ENCODE peak calls at places on chromosomes 12 and 14, in five cellular contexts. L is astrocyte, J is HCT116, O is fibroblast of lung, P is IMR-90. I is an unnamed sample.

GRCh38 chr14:61505815-61506809 is 184.7 kb downstream of the PRKCH start:
- DNase-seq in O (peak), J (no peak), P (peak), L (peak), I (no peak)

GRCh38 chr12:64611430-64612286 is 1.4 kb downstream of the RASSF3 start:
- DNase-seq in O (peak), J (no peak), L (peak), P (peak), I (no peak)

GRCh38 chr14:74501135-74501614 is 7.6 kb downstream of the ISCA2 start:
- DNase-seq in J (no peak), L (peak), P (peak), O (peak), I (no peak)

GRCh38 chr12:86683568-86683991 is 427.4 kb upstream of the MGAT4C start:
- DNase-seq in L (peak), O (peak), P (peak), J (no peak), I (no peak)

GRCh38 chr12:43336962-43337555 is 214.9 kb downstream of the ADAMTS20 start:
- DNase-seq in O (peak), P (peak), J (peak), L (peak), I (no peak)

GRCh38 chr14:98189944-98190343 is 1082.1 kb downstream of the BCL11B start:
- DNase-seq in L (no peak), O (no peak), P (no peak), J (no peak), I (peak)

GRCh38 chr12:42585846-42586226 is 3.7 kb downstream of the PRICKLE1 start:
- DNase-seq in P (no peak), L (no peak), J (no peak), O (peak), I (no peak)

GRCh38 chr12:51823875-51824565 is 24.5 kb downstream of the FIGNL2 start:
- DNase-seq in J (peak), P (peak), L (peak), O (peak), I (peak)

GRCh38 chr14:69612014-69612758 is 790 bp downstream of the SUSD6 start:
- DNase-seq in J (no peak), P (peak), O (peak), L (no peak), I (peak)

GRCh38 chr12:65500121-65500846 is 221.8 kb downstream of the MSRB3 start:
- DNase-seq in P (peak), O (peak), L (peak), J (peak), I (no peak)

GRCh38 chr14:26987734-26988363 is 390.0 kb upstream of the NOVA1 start:
- DNase-seq in P (no peak), L (no peak), J (no peak), O (no peak), I (no peak)

GRCh38 chr12:49357099-49357678 is 10.1 kb upstream of the SPATS2 start:
- DNase-seq in L (no peak), P (peak), O (peak), J (no peak), I (no peak)

GRCh38 chr12:65022960-65023359 is 98.1 kb downstream of the WIF1 start:
- DNase-seq in O (no peak), P (no peak), J (no peak), L (no peak), I (no peak)

GRCh38 chr12:26512213-26512612 is 316.8 kb downstream of the SSPN start:
- DNase-seq in L (no peak), O (no peak), P (no peak), J (no peak), I (no peak)

GRCh38 chr14:92792885-92793284 is 1.2 kb upstream of the GOLGA5 start:
- DNase-seq in O (peak), J (no peak), L (no peak), P (no peak), I (no peak)

GRCh38 chr14:100761481-100761880 is 34.8 kb downstream of the DLK1 start:
- DNase-seq in J (peak), O (peak), L (peak), P (peak), I (no peak)

GRCh38 chr14:73283592-73284379 is 46.5 kb downstream of the PAPLN start:
- DNase-seq in P (peak), L (peak), J (no peak), O (peak), I (no peak)

GRCh38 chr14:64632056-64632455 is 72.2 kb upstream of the PLEKHG3 start:
- DNase-seq in L (no peak), O (peak), P (no peak), J (no peak), I (no peak)

GRCh38 chr12:105109465-105110212 is 2.1 kb downstream of the WASHC4 start:
- DNase-seq in O (peak), L (peak), J (no peak), P (peak), I (no peak)

GRCh38 chr14:29858299-29858698 is 69.3 kb downstream of the PRKD1 start:
- DNase-seq in J (no peak), L (no peak), O (no peak), P (no peak), I (no peak)

GRCh38 chr12:6338955-6339761 is 2.7 kb downstream of the TNFRSF1A start:
- DNase-seq in O (no peak), J (no peak), P (no peak), L (no peak), I (no peak)

GRCh38 chr14:29222671-29223268 is 456.2 kb downstream of the FOXG1 start:
- DNase-seq in J (no peak), O (peak), P (peak), L (peak), I (no peak)

GRCh38 chr14:75088566-75089373 is 19.3 kb downstream of the ZC2HC1C start:
- DNase-seq in P (peak), J (peak), L (peak), O (peak), I (peak)

GRCh38 chr14:65604535-65604934 is 192.0 kb downstream of the FUT8 start:
- DNase-seq in L (no peak), J (no peak), O (no peak), P (no peak), I (no peak)

GRCh38 chr12:50597200-50598195 is 92.7 kb downstream of the DIP2B start:
- DNase-seq in J (peak), O (peak), P (peak), L (peak), I (peak)

GRCh38 chr14:90331497-90332270 is at the start of gene NRDE2:
- DNase-seq in J (peak), O (peak), L (peak), P (peak), I (peak)

GRCh38 chr12:65496617-65497016 is 218.1 kb downstream of the MSRB3 start:
- DNase-seq in O (no peak), P (peak), J (no peak), L (no peak), I (no peak)

GRCh38 chr14:105019861-105020814 is 745 bp downstream of the CDCA4 start:
- DNase-seq in J (no peak), L (no peak), O (peak), P (peak), I (peak)

GRCh38 chr12:2691001-2691339 is 103.8 kb upstream of the FKBP4 start:
- DNase-seq in L (peak), J (no peak), O (peak), P (peak), I (no peak)

GRCh38 chr12:7667025-7667575 is 1.4 kb upstream of the APOBEC1 start:
- DNase-seq in P (no peak), J (peak), O (no peak), L (no peak), I (no peak)

GRCh38 chr14:48973136-48973535 is 613.0 kb downstream of the RPS29 start:
- DNase-seq in L (peak), O (peak), J (no peak), P (peak), I (no peak)

GRCh38 chr12:104423273-104423672 is 33.5 kb upstream of the CHST11 start:
- DNase-seq in J (peak), P (no peak), O (peak), L (no peak), I (no peak)

GRCh38 chr14:66443158-66443695 is 42.9 kb upstream of the CCDC196 start:
- DNase-seq in J (no peak), O (peak), L (peak), P (no peak), I (no peak)

GRCh38 chr12:109793411-109793810 is 39.8 kb downstream of the TRPV4 start:
- DNase-seq in P (no peak), O (no peak), J (no peak), L (no peak), I (no peak)

GRCh38 chr14:22691171-22691570 is 47.0 kb upstream of the OR6J1 start:
- DNase-seq in P (peak), O (peak), L (peak), J (no peak), I (no peak)

GRCh38 chr14:100826371-100827139 is 637 bp downstream of the MEG3 start:
- DNase-seq in L (no peak), O (no peak), J (no peak), P (no peak), I (no peak)

GRCh38 chr14:95294834-95295599 is 24.7 kb downstream of the CLMN start:
- DNase-seq in L (peak), O (peak), J (peak), P (no peak), I (no peak)

GRCh38 chr14:30267141-30267540 is 291.8 kb upstream of the G2E3 start:
- DNase-seq in O (peak), L (peak), P (peak), J (no peak), I (no peak)

GRCh38 chr14:95686935-95687334 is 709 bp downstream of the TCL1B start:
- DNase-seq in L (no peak), O (no peak), J (no peak), P (no peak), I (no peak)

DNA sequence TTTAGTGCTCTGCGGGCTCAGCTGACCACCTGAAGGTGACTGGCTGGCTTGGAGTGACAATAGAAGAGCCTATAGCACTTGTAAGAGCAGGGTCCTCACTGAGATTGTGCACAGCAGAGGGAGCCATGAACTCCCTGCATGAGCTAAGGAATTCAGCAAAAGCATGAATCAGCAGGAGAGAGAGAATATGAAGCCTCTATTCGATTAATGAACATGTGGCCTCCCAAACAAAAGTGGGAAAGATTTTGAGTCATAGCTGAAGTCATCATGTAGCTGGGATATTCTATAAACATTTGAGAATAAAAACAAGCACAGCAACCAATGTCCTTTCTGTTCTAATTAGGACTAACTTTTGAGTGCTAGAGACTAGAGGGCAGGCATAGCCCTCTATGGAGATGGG is 626.6 kb downstream of the DIO2 start:
- DNase-seq in P (peak), J (no peak), O (peak), L (peak), I (no peak)
- H3K9ac ChIP-seq in P (peak), J (no peak), O (no peak), L (peak), I (no peak)

GRCh38 chr12:18899162-18899561 is 161.2 kb downstream of the CAPZA3 start:
- DNase-seq in J (no peak), L (no peak), P (no peak), O (no peak), I (no peak)
- H3K4me3 ChIP-seq in J (no peak), L (no peak), P (no peak), O (no peak), I (no peak)

GRCh38 chr12:95790025-95790911 is at the start of gene NTN4:
- DNase-seq in J (no peak), P (peak), L (no peak), O (peak), I (peak)
- H3K9ac ChIP-seq in J (peak), P (peak), L (peak), O (peak), I (peak)

DNA sequence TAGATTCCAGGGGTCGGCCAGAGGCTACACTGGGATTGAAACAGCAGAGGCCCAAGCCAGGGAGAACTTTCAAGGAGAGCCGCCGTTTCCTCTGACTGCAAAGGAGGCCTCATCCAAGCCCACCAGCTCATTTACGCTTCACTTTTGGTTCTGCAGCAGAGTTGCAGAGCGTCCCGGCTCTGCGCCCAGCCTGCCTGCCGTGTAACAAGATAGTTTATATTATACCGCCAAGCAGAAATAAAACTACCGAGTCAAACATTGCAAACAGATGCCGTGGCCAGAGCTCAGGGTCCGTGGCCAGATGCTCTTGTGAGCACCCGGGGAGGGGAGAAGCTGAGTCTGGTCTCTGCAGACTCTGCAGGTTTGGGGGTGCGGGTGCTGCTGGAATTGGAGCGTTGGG is 60.7 kb upstream of the TBX3 start:
- DNase-seq in O (no peak), L (no peak), J (no peak), P (peak), I (no peak)
- H3K4me3 ChIP-seq in O (no peak), L (no peak), J (no peak), P (no peak), I (no peak)

I was measured in DND-41.